ENCODE peak calls at places on chromosome 21, in nine cellular contexts. O is GM12864, K is bronchial epithelial cell, N is NB4, Y is endothelial cell, I is foreskin fibroblast, G is nephron progenitor cell, P is neural crest cell, J is activated B cell treated with CpG ODN at 0.5 μM for 24 hours. Q is an unnamed sample.

GRCh38 chr21:26544208-26544607 is 28.9 kb downstream of the CYYR1 start:
- DNase-seq in O (no peak), K (no peak), N (no peak), Y (no peak), I (no peak), G (no peak), P (no peak), J (no peak), Q (no peak)

GRCh38 chr21:22120616-22121266 is 1122.5 kb downstream of the NCAM2 start:
- DNase-seq in O (no peak), K (no peak), N (peak), Y (no peak), I (peak), G (peak), P (no peak), J (no peak), Q (no peak)

GRCh38 chr21:34510148-34511142 is 1.6 kb downstream of the KCNE1 start:
- DNase-seq in O (no peak), K (peak), N (peak), Y (peak), I (peak), G (peak), P (peak), J (no peak), Q (no peak)

GRCh38 chr21:28822882-28823335 is 169.8 kb downstream of the LTN1 start:
- DNase-seq in O (no peak), K (no peak), N (no peak), Y (no peak), I (peak), G (peak), P (no peak), J (no peak), Q (no peak)

GRCh38 chr21:32611471-32611997 is 643 bp downstream of the CFAP298 start:
- DNase-seq in O (no peak), K (peak), N (peak), Y (peak), I (peak), G (peak), P (peak), J (peak), Q (peak)

GRCh38 chr21:30232011-30232410 is 16.1 kb upstream of the CLDN8 start:
- DNase-seq in O (no peak), K (peak), N (no peak), Y (no peak), I (peak), G (no peak), P (no peak), J (no peak), Q (no peak)

GRCh38 chr21:28196981-28197380 is 795.7 kb downstream of the LTN1 start:
- DNase-seq in O (no peak), K (no peak), N (no peak), Y (no peak), I (peak), G (no peak), P (no peak), J (no peak), Q (no peak)

GRCh38 chr21:23455676-23456075 is 2151.6 kb downstream of the MRPL39 start:
- DNase-seq in O (no peak), K (no peak), N (no peak), Y (no peak), I (no peak), G (no peak), P (no peak), J (no peak), Q (no peak)

GRCh38 chr21:46354518-46354917 is 30.6 kb downstream of the PCNT start:
- DNase-seq in O (no peak), K (no peak), N (no peak), Y (no peak), I (no peak), G (no peak), P (no peak), J (no peak), Q (no peak)

GRCh38 chr21:39373634-39374033 is 24.7 kb upstream of the HMGN1 start:
- DNase-seq in O (no peak), K (peak), N (peak), Y (peak), I (peak), G (no peak), P (no peak), J (no peak), Q (no peak)

GRCh38 chr21:43362306-43362927 is 64.5 kb downstream of the SIK1 start:
- DNase-seq in O (no peak), K (no peak), N (peak), Y (peak), I (peak), G (peak), P (peak), J (peak), Q (no peak)

GRCh38 chr21:33860332-33860879 is 55.2 kb downstream of the ATP5PO start:
- DNase-seq in O (no peak), K (no peak), N (no peak), Y (no peak), I (no peak), G (no peak), P (no peak), J (no peak), Q (no peak)

GRCh38 chr21:17554619-17555472 is 42.0 kb downstream of the CXADR start:
- DNase-seq in O (no peak), K (no peak), N (peak), Y (peak), I (peak), G (no peak), P (no peak), J (no peak), Q (no peak)

GRCh38 chr21:25361765-25362164 is 245.5 kb downstream of the MRPL39 start:
- DNase-seq in O (no peak), K (no peak), N (no peak), Y (no peak), I (no peak), G (no peak), P (no peak), J (no peak), Q (peak)

GRCh38 chr21:25359724-25360123 is 247.6 kb downstream of the MRPL39 start:
- DNase-seq in O (no peak), K (no peak), N (no peak), Y (no peak), I (peak), G (no peak), P (no peak), J (no peak), Q (no peak)

GRCh38 chr21:25362375-25363267 is 244.7 kb downstream of the MRPL39 start:
- DNase-seq in O (no peak), K (no peak), N (no peak), Y (no peak), I (no peak), G (no peak), P (no peak), J (no peak), Q (no peak)

GRCh38 chr21:25361097-25361496 is 246.2 kb downstream of the MRPL39 start:
- DNase-seq in O (no peak), K (no peak), N (no peak), Y (no peak), I (no peak), G (no peak), P (no peak), J (no peak), Q (no peak)

DNA sequence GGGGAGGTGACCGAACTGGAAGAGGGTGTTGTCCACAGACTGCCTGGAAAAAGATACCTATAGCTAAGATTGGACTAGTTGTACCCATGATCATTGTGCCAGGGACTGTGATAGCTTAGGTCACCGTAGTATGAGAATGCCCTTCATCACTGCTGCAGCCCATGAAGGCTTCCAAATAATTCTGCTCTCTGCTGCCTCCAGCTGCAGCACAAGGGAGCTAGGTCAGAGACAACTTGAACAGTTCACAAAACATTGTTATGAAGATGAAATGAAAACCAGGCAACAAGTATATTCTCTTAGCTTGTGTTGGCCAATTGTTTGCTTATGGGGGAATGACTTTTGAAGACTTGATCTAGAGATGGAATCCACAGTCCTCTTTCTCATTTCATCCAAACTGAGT is 246.7 kb downstream of the MRPL39 start:
- DNase-seq in O (no peak), K (no peak), N (peak), Y (no peak), I (peak), G (no peak), P (no peak), J (no peak), Q (no peak)
- TF ChIP-seq CTCF in O (peak), K (no peak), N (peak), Y (no peak), I (peak), G (no peak), P (no peak), J (no peak), Q (peak)

GRCh38 chr21:37788503-37788902 is 127.8 kb downstream of the KCNJ6 start:
- DNase-seq in O (no peak), K (no peak), N (no peak), Y (no peak), I (no peak), G (no peak), P (no peak), J (no peak), Q (no peak)
- TF ChIP-seq CTCF in O (no peak), K (no peak), N (no peak), Y (no peak), I (no peak), G (no peak), P (no peak), J (no peak), Q (no peak)

DNA sequence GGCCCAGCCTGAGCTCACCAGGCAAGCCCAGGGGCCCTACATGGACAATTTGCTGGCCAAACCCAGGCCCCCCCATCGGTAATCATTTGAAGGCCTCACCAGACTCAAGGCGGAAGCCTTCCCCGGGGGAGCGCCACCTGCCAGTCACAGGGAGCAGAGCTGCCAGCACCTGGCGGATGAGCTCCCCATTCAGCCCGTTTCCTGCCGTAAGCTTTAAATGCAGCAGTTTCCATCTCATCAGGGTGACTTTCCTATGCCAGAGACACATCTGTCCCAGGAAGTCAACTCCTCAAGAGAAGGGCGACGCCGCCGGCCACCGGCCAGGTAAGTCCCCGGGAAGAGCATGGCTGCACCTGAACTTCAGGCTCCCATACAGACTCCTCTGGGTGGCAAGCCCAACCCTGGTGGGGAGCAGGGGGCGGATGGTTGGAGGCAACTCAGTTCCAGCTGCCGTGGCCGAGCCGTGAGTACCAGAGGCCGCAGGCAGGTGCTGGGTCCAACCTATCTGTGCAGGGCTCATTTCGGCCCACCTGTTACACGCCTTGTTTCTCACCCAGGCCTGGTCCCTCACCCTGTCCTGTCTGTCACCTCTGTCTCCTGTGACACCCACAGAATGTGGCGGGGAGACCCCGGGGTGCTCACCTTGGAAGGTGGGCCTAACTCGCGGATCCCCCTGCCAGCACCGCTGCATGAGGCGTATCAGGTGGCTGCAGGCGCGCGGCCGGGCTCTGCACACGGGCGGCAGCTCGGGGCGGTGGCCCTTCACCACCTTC is 20.7 kb downstream of the RIPK4 start:
- DNase-seq in O (no peak), K (no peak), N (no peak), Y (no peak), I (no peak), G (no peak), P (no peak), J (no peak), Q (no peak)
- TF ChIP-seq CTCF in O (no peak), K (no peak), N (no peak), Y (no peak), I (no peak), G (no peak), P (no peak), J (no peak), Q (no peak)

GRCh38 chr21:37001446-37001845 is 5.1 kb upstream of the RIPPLY3 start:
- DNase-seq in O (no peak), K (no peak), N (no peak), Y (no peak), I (peak), G (no peak), P (no peak), J (no peak), Q (no peak)

GRCh38 chr21:37005548-37006242 is 807 bp upstream of the RIPPLY3 start:
- DNase-seq in O (no peak), K (no peak), N (no peak), Y (no peak), I (no peak), G (peak), P (peak), J (no peak), Q (no peak)

GRCh38 chr21:36999131-36999898 is 7.2 kb upstream of the RIPPLY3 start:
- DNase-seq in O (no peak), K (no peak), N (no peak), Y (no peak), I (no peak), G (no peak), P (no peak), J (no peak), Q (no peak)

GRCh38 chr21:36994501-36995189 is 11.9 kb upstream of the RIPPLY3 start:
- DNase-seq in O (no peak), K (peak), N (no peak), Y (peak), I (peak), G (no peak), P (no peak), J (no peak), Q (no peak)

GRCh38 chr21:37000381-37000780 is 6.1 kb upstream of the RIPPLY3 start:
- DNase-seq in O (no peak), K (no peak), N (peak), Y (no peak), I (no peak), G (no peak), P (no peak), J (no peak), Q (no peak)
- TF ChIP-seq CTCF in O (peak), K (no peak), N (no peak), Y (no peak), I (no peak), G (no peak), P (peak), J (no peak), Q (peak)

GRCh38 chr21:45270306-45270821 is 17.3 kb downstream of the POFUT2 start:
- DNase-seq in O (no peak), K (no peak), N (no peak), Y (no peak), I (peak), G (no peak), P (no peak), J (no peak), Q (peak)
- TF ChIP-seq CTCF in O (no peak), K (peak), N (no peak), Y (no peak), I (peak), G (no peak), P (no peak), J (no peak), Q (peak)

Q was measured in chondrocyte.